ENCODE peak calls at places on chromosomes 4 and X, in nine cellular contexts. One of them, this sample, is unnamed. For H3K4me1, the result is how much of the 10 kb centered on the place peaks cover.

GRCh38 chr4:173074501-173074946 is 94.1 kb upstream of the GALNT7 start:
- DNase-seq in body of pancreas: peak
- DNase-seq in GM23248: peak
- DNase-seq in ovary: no peak
- DNase-seq in cardiac muscle cell: no peak
- DNase-seq in trophoblast cell: peak
- DNase-seq in uterus: peak
- DNase-seq in effector memory CD4-positive, alpha-beta T cell: no peak
- DNase-seq in A549: peak
- DNase-seq in this sample: no peak

GRCh38 chrX:100864967-100865366 is 9.2 kb downstream of the NOX1 start:
- DNase-seq in body of pancreas: no peak
- DNase-seq in GM23248: peak
- DNase-seq in ovary: no peak
- DNase-seq in cardiac muscle cell: no peak
- DNase-seq in trophoblast cell: no peak
- DNase-seq in uterus: peak
- DNase-seq in effector memory CD4-positive, alpha-beta T cell: no peak
- DNase-seq in A549: no peak
- DNase-seq in this sample: no peak

GRCh38 chrX:120753413-120754251 is 122.0 kb downstream of the CT47B1 start:
- DNase-seq in body of pancreas: no peak
- DNase-seq in GM23248: no peak
- DNase-seq in ovary: no peak
- DNase-seq in cardiac muscle cell: no peak
- DNase-seq in trophoblast cell: no peak
- DNase-seq in uterus: no peak
- DNase-seq in effector memory CD4-positive, alpha-beta T cell: no peak
- DNase-seq in A549: no peak
- DNase-seq in this sample: no peak

GRCh38 chr4:3112241-3112978 is 37.9 kb downstream of the HTT start:
- DNase-seq in body of pancreas: no peak
- DNase-seq in GM23248: no peak
- DNase-seq in ovary: no peak
- DNase-seq in cardiac muscle cell: no peak
- DNase-seq in trophoblast cell: no peak
- DNase-seq in uterus: no peak
- DNase-seq in effector memory CD4-positive, alpha-beta T cell: no peak
- DNase-seq in A549: no peak
- DNase-seq in this sample: no peak

GRCh38 chr4:72031868-72032619 is at the start of gene NPFFR2:
- DNase-seq in body of pancreas: peak
- DNase-seq in GM23248: no peak
- DNase-seq in ovary: no peak
- DNase-seq in cardiac muscle cell: peak
- DNase-seq in trophoblast cell: peak
- DNase-seq in uterus: no peak
- DNase-seq in effector memory CD4-positive, alpha-beta T cell: no peak
- DNase-seq in A549: no peak
- DNase-seq in this sample: no peak

GRCh38 chr4:186534056-186534455 is 21.3 kb downstream of the MTNR1A start:
- DNase-seq in body of pancreas: no peak
- DNase-seq in GM23248: no peak
- DNase-seq in ovary: no peak
- DNase-seq in cardiac muscle cell: no peak
- DNase-seq in trophoblast cell: no peak
- DNase-seq in uterus: no peak
- DNase-seq in effector memory CD4-positive, alpha-beta T cell: no peak
- DNase-seq in A549: no peak
- DNase-seq in this sample: no peak

GRCh38 chr4:124640037-124640730 is 72.3 kb downstream of the ANKRD50 start:
- DNase-seq in body of pancreas: peak
- DNase-seq in GM23248: peak
- DNase-seq in ovary: no peak
- DNase-seq in cardiac muscle cell: no peak
- DNase-seq in trophoblast cell: no peak
- DNase-seq in uterus: no peak
- DNase-seq in effector memory CD4-positive, alpha-beta T cell: no peak
- DNase-seq in A549: peak
- DNase-seq in this sample: no peak

GRCh38 chr4:145195167-145195952 is 15.0 kb upstream of the OTUD4 start:
- DNase-seq in body of pancreas: no peak
- DNase-seq in GM23248: no peak
- DNase-seq in ovary: no peak
- DNase-seq in cardiac muscle cell: no peak
- DNase-seq in trophoblast cell: peak
- DNase-seq in uterus: no peak
- DNase-seq in effector memory CD4-positive, alpha-beta T cell: no peak
- DNase-seq in A549: no peak
- DNase-seq in this sample: no peak

GRCh38 chr4:99763635-99764101 is 53.0 kb upstream of the DAPP1 start:
- DNase-seq in body of pancreas: peak
- DNase-seq in GM23248: peak
- DNase-seq in ovary: peak
- DNase-seq in cardiac muscle cell: no peak
- DNase-seq in trophoblast cell: peak
- DNase-seq in uterus: peak
- DNase-seq in effector memory CD4-positive, alpha-beta T cell: no peak
- DNase-seq in A549: peak
- DNase-seq in this sample: no peak

GRCh38 chr4:1080961-1081688 is 32.2 kb downstream of the RNF212 start:
- DNase-seq in body of pancreas: no peak
- DNase-seq in GM23248: peak
- DNase-seq in ovary: no peak
- DNase-seq in cardiac muscle cell: no peak
- DNase-seq in trophoblast cell: no peak
- DNase-seq in uterus: no peak
- DNase-seq in effector memory CD4-positive, alpha-beta T cell: no peak
- DNase-seq in A549: peak
- DNase-seq in this sample: no peak

GRCh38 chrX:48827654-48827968 is 1.3 kb downstream of the ERAS start:
- DNase-seq in body of pancreas: no peak
- DNase-seq in GM23248: no peak
- DNase-seq in ovary: no peak
- DNase-seq in cardiac muscle cell: no peak
- DNase-seq in trophoblast cell: no peak
- DNase-seq in uterus: no peak
- DNase-seq in effector memory CD4-positive, alpha-beta T cell: no peak
- DNase-seq in A549: no peak
- DNase-seq in this sample: no peak

GRCh38 chr4:108991929-108992328 is 229.1 kb upstream of the ETNPPL start:
- DNase-seq in body of pancreas: no peak
- DNase-seq in GM23248: peak
- DNase-seq in ovary: no peak
- DNase-seq in cardiac muscle cell: no peak
- DNase-seq in trophoblast cell: peak
- DNase-seq in uterus: no peak
- DNase-seq in effector memory CD4-positive, alpha-beta T cell: no peak
- DNase-seq in A549: no peak
- DNase-seq in this sample: no peak

GRCh38 chr4:68658672-68659071 is 11.8 kb downstream of the UGT2B15 start:
- DNase-seq in body of pancreas: no peak
- DNase-seq in GM23248: no peak
- DNase-seq in ovary: no peak
- DNase-seq in cardiac muscle cell: no peak
- DNase-seq in trophoblast cell: no peak
- DNase-seq in uterus: no peak
- DNase-seq in effector memory CD4-positive, alpha-beta T cell: no peak
- DNase-seq in A549: no peak
- DNase-seq in this sample: no peak

GRCh38 chr4:68651932-68652331 is 18.5 kb downstream of the UGT2B15 start:
- DNase-seq in body of pancreas: no peak
- DNase-seq in GM23248: no peak
- DNase-seq in ovary: no peak
- DNase-seq in cardiac muscle cell: no peak
- DNase-seq in trophoblast cell: no peak
- DNase-seq in uterus: no peak
- DNase-seq in effector memory CD4-positive, alpha-beta T cell: no peak
- DNase-seq in A549: no peak
- DNase-seq in this sample: no peak

GRCh38 chr4:68654946-68655721 is 15.3 kb downstream of the UGT2B15 start:
- DNase-seq in body of pancreas: no peak
- DNase-seq in GM23248: no peak
- DNase-seq in ovary: no peak
- DNase-seq in cardiac muscle cell: no peak
- DNase-seq in trophoblast cell: no peak
- DNase-seq in uterus: no peak
- DNase-seq in effector memory CD4-positive, alpha-beta T cell: no peak
- DNase-seq in A549: no peak
- DNase-seq in this sample: no peak

DNA sequence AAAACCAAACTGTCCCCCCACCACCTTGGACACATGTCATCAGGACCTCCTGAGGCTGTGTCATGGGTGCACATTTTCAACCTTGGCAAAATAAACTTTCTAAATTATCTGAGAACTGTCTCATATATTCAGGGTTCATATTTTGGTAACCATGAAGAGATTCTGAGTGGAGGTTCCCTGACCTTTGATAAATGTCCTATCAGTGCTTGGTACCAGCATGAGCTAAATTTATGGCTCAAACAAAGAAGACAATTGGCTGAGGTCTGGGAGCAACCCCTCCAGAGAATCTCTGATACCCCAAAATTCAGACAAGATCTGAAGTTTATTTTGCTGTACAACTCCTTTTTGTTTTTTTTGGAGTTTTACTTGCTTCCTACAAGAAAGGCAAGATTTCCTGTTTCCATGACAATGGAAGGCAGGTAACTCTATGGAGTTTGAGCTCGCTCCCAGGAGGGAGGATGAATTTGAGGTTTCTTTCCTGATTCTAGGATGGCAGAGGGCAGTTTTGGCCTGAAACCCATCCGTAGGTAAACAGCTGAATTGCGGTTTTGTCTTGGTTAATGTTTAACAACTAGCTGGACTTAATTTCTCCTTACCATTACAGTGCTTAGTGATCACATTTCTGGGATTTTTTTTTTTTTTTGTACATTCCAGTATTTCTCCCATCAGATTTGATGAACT is 14.5 kb downstream of the UGT2B15 start:
- DNase-seq in body of pancreas: no peak
- DNase-seq in GM23248: no peak
- DNase-seq in ovary: no peak
- DNase-seq in cardiac muscle cell: no peak
- DNase-seq in trophoblast cell: no peak
- DNase-seq in uterus: no peak
- DNase-seq in effector memory CD4-positive, alpha-beta T cell: no peak
- DNase-seq in A549: no peak
- DNase-seq in this sample: no peak
- H3K4me1 ChIP-seq in body of pancreas: under half
- H3K4me1 ChIP-seq in GM23248: under half
- H3K4me1 ChIP-seq in ovary: under half
- H3K4me1 ChIP-seq in cardiac muscle cell: under half
- H3K4me1 ChIP-seq in trophoblast cell: under half
- H3K4me1 ChIP-seq in uterus: under half
- H3K4me1 ChIP-seq in effector memory CD4-positive, alpha-beta T cell: under half
- H3K4me1 ChIP-seq in A549: under half
- H3K4me1 ChIP-seq in this sample: under half

GRCh38 chr4:71004281-71004851 is 10.9 kb downstream of the DCK start:
- DNase-seq in body of pancreas: no peak
- DNase-seq in GM23248: no peak
- DNase-seq in ovary: no peak
- DNase-seq in cardiac muscle cell: peak
- DNase-seq in trophoblast cell: no peak
- DNase-seq in uterus: no peak
- DNase-seq in effector memory CD4-positive, alpha-beta T cell: peak
- DNase-seq in A549: no peak
- DNase-seq in this sample: peak

GRCh38 chr4:71006203-71006907 is 12.9 kb downstream of the DCK start:
- DNase-seq in body of pancreas: no peak
- DNase-seq in GM23248: no peak
- DNase-seq in ovary: no peak
- DNase-seq in cardiac muscle cell: no peak
- DNase-seq in trophoblast cell: no peak
- DNase-seq in uterus: no peak
- DNase-seq in effector memory CD4-positive, alpha-beta T cell: no peak
- DNase-seq in A549: no peak
- DNase-seq in this sample: no peak

GRCh38 chr4:71011451-71011850 is 18.0 kb downstream of the DCK start:
- DNase-seq in body of pancreas: no peak
- DNase-seq in GM23248: no peak
- DNase-seq in ovary: no peak
- DNase-seq in cardiac muscle cell: no peak
- DNase-seq in trophoblast cell: no peak
- DNase-seq in uterus: no peak
- DNase-seq in effector memory CD4-positive, alpha-beta T cell: no peak
- DNase-seq in A549: no peak
- DNase-seq in this sample: no peak

GRCh38 chr4:71009796-71010588 is 16.5 kb downstream of the DCK start:
- DNase-seq in body of pancreas: no peak
- DNase-seq in GM23248: peak
- DNase-seq in ovary: no peak
- DNase-seq in cardiac muscle cell: peak
- DNase-seq in trophoblast cell: peak
- DNase-seq in uterus: no peak
- DNase-seq in effector memory CD4-positive, alpha-beta T cell: no peak
- DNase-seq in A549: peak
- DNase-seq in this sample: no peak

GRCh38 chr4:71009091-71009490 is 15.6 kb downstream of the DCK start:
- DNase-seq in body of pancreas: no peak
- DNase-seq in GM23248: peak
- DNase-seq in ovary: no peak
- DNase-seq in cardiac muscle cell: no peak
- DNase-seq in trophoblast cell: no peak
- DNase-seq in uterus: no peak
- DNase-seq in effector memory CD4-positive, alpha-beta T cell: no peak
- DNase-seq in A549: no peak
- DNase-seq in this sample: no peak
- H3K4me1 ChIP-seq in body of pancreas: under half
- H3K4me1 ChIP-seq in GM23248: under half
- H3K4me1 ChIP-seq in ovary: under half
- H3K4me1 ChIP-seq in cardiac muscle cell: under half
- H3K4me1 ChIP-seq in trophoblast cell: under half
- H3K4me1 ChIP-seq in uterus: under half
- H3K4me1 ChIP-seq in effector memory CD4-positive, alpha-beta T cell: under half
- H3K4me1 ChIP-seq in A549: under half
- H3K4me1 ChIP-seq in this sample: under half

GRCh38 chr4:42819863-42820514 is 72.5 kb upstream of the GRXCR1 start:
- DNase-seq in body of pancreas: no peak
- DNase-seq in GM23248: no peak
- DNase-seq in ovary: no peak
- DNase-seq in cardiac muscle cell: no peak
- DNase-seq in trophoblast cell: no peak
- DNase-seq in uterus: no peak
- DNase-seq in effector memory CD4-positive, alpha-beta T cell: no peak
- DNase-seq in A549: no peak
- DNase-seq in this sample: no peak
- H3K4me1 ChIP-seq in body of pancreas: under half
- H3K4me1 ChIP-seq in GM23248: under half
- H3K4me1 ChIP-seq in ovary: under half
- H3K4me1 ChIP-seq in cardiac muscle cell: under half
- H3K4me1 ChIP-seq in trophoblast cell: under half
- H3K4me1 ChIP-seq in uterus: under half
- H3K4me1 ChIP-seq in effector memory CD4-positive, alpha-beta T cell: under half
- H3K4me1 ChIP-seq in A549: under half
- H3K4me1 ChIP-seq in this sample: under half

DNA sequence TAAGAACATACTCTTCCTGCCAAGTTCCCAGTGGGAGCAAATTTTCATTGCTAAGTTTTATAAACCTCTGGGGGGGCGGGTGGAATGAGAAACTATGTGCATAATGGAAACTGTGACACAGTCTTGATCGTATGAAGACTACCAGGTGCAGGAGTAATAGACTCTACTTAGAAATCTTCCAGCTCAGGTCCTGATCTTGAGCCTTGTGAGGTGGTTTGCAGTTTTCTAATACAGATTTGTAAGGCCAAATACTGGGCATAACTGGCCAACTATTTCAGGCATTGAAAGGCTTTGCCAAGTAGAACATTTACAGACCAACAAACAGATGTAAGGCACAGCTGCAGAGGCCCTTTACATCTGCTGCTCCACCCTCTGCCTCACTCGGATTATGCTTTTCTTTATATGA is 89.7 kb upstream of the CBR4 start:
- DNase-seq in body of pancreas: no peak
- DNase-seq in GM23248: peak
- DNase-seq in ovary: no peak
- DNase-seq in cardiac muscle cell: no peak
- DNase-seq in trophoblast cell: no peak
- DNase-seq in uterus: peak
- DNase-seq in effector memory CD4-positive, alpha-beta T cell: no peak
- DNase-seq in A549: no peak
- DNase-seq in this sample: no peak
- H3K4me1 ChIP-seq in body of pancreas: under half
- H3K4me1 ChIP-seq in GM23248: under half
- H3K4me1 ChIP-seq in ovary: under half
- H3K4me1 ChIP-seq in cardiac muscle cell: under half
- H3K4me1 ChIP-seq in trophoblast cell: under half
- H3K4me1 ChIP-seq in uterus: under half
- H3K4me1 ChIP-seq in effector memory CD4-positive, alpha-beta T cell: under half
- H3K4me1 ChIP-seq in A549: under half
- H3K4me1 ChIP-seq in this sample: under half